ENCODE peak calls at places on chromosomes 13 and 19, in nine cellular contexts. E is cardiac muscle cell, H is left ventricle myocardium inferior, N is lung, G is keratinocyte, Z is Panc1, X is pancreas, C is OCI-LY7, A is Peyer's patch. J is an unnamed sample. For H3K9me3, the result is how much of the 10 kb centered on the place peaks cover.

GRCh38 chr19:13807421-13808021 is 12.3 kb downstream of the ZSWIM4 start:
- DNase-seq in A (no peak), N (no peak), E (no peak), G (no peak), Z (no peak), H (no peak), X (no peak), C (no peak), J (no peak)

GRCh38 chr19:44692379-44692721 is 6.6 kb upstream of the CEACAM16 start:
- DNase-seq in E (no peak), Z (no peak), N (no peak), G (no peak), A (no peak), H (no peak), C (no peak), X (no peak), J (no peak)

GRCh38 chr13:43804461-43805070 is 17.8 kb upstream of the ENOX1 start:
- DNase-seq in C (peak), E (peak), N (no peak), H (no peak), X (no peak), G (no peak), Z (peak), A (no peak), J (peak)

GRCh38 chr19:5798244-5798643 is 6.6 kb upstream of the NRTN start:
- DNase-seq in E (no peak), H (no peak), X (no peak), N (no peak), C (no peak), G (no peak), A (no peak), Z (no peak), J (no peak)

GRCh38 chr19:9621156-9622037 is at the start of gene ZNF561:
- DNase-seq in E (peak), X (peak), H (peak), G (peak), A (peak), Z (no peak), C (peak), N (peak), J (peak)

GRCh38 chr19:47713046-47714021 is at the start of gene EHD2:
- DNase-seq in N (peak), X (peak), Z (no peak), A (peak), G (no peak), H (peak), C (no peak), E (peak), J (no peak)

GRCh38 chr13:26983533-26984315 is 187.9 kb downstream of the USP12 start:
- DNase-seq in Z (no peak), X (no peak), C (no peak), G (no peak), H (no peak), A (no peak), E (no peak), N (no peak), J (no peak)

GRCh38 chr19:21202865-21203494 is 61.1 kb downstream of the ZNF431 start:
- DNase-seq in G (no peak), A (no peak), N (no peak), H (no peak), E (peak), C (peak), Z (peak), X (peak), J (peak)

GRCh38 chr13:55999709-56000108 is 1141.0 kb upstream of the PRR20A start:
- DNase-seq in N (no peak), X (no peak), E (no peak), Z (no peak), A (no peak), C (no peak), H (no peak), G (no peak), J (no peak)

GRCh38 chr19:55270172-55270942 is 9.6 kb downstream of the HSPBP1 start:
- DNase-seq in E (no peak), G (no peak), C (no peak), H (no peak), N (no peak), X (no peak), A (no peak), Z (no peak), J (no peak)

GRCh38 chr19:36140289-36141038 is 598 bp downstream of the CAPNS1 start:
- DNase-seq in X (peak), Z (no peak), C (peak), N (peak), E (peak), A (no peak), G (no peak), H (peak), J (peak)

GRCh38 chr13:46796129-46796514 is 839 bp downstream of the ESD start:
- DNase-seq in Z (no peak), G (no peak), E (no peak), X (no peak), A (no peak), C (no peak), H (no peak), N (no peak), J (no peak)

GRCh38 chr19:49570997-49571676 is 9.2 kb downstream of the NOSIP start:
- DNase-seq in H (no peak), Z (no peak), G (no peak), N (no peak), E (no peak), C (peak), A (no peak), X (no peak), J (no peak)

GRCh38 chr19:49570138-49570856 is 10.1 kb downstream of the NOSIP start:
- DNase-seq in X (peak), G (no peak), H (no peak), Z (no peak), A (no peak), C (peak), E (peak), N (peak), J (peak)

GRCh38 chr19:49566302-49566701 is 14.1 kb downstream of the NOSIP start:
- DNase-seq in G (no peak), E (no peak), H (no peak), N (no peak), A (no peak), Z (no peak), C (no peak), X (no peak), J (peak)

GRCh38 chr19:49565261-49565660 is 15.1 kb downstream of the NOSIP start:
- DNase-seq in A (no peak), N (no peak), X (no peak), Z (no peak), C (no peak), G (no peak), H (no peak), E (peak), J (no peak)

GRCh38 chr19:49567722-49568454 is 12.5 kb downstream of the NOSIP start:
- DNase-seq in E (peak), X (no peak), A (no peak), Z (no peak), G (no peak), H (no peak), N (no peak), C (no peak), J (no peak)
- H3K4me3 ChIP-seq in E (no peak), X (no peak), A (no peak), Z (no peak), G (no peak), H (no peak), N (no peak), C (no peak), J (no peak)

GRCh38 chr13:73449258-73449657 is 390.5 kb downstream of the KLF5 start:
- DNase-seq in G (no peak), H (no peak), Z (no peak), E (no peak), X (no peak), A (no peak), C (no peak), N (no peak), J (no peak)

GRCh38 chr13:73450583-73450982 is 391.8 kb downstream of the KLF5 start:
- DNase-seq in N (no peak), E (no peak), Z (no peak), G (no peak), C (no peak), A (no peak), H (no peak), X (no peak), J (no peak)

GRCh38 chr13:73451120-73452029 is 392.6 kb downstream of the KLF5 start:
- DNase-seq in A (no peak), N (no peak), H (no peak), G (no peak), C (no peak), Z (no peak), E (no peak), X (no peak), J (no peak)
- H3K9me3 ChIP-seq in A (under half), N (under half), H (under half), G (under half), C (under half), Z (under half), E (under half), X (under half), J (under half)

DNA sequence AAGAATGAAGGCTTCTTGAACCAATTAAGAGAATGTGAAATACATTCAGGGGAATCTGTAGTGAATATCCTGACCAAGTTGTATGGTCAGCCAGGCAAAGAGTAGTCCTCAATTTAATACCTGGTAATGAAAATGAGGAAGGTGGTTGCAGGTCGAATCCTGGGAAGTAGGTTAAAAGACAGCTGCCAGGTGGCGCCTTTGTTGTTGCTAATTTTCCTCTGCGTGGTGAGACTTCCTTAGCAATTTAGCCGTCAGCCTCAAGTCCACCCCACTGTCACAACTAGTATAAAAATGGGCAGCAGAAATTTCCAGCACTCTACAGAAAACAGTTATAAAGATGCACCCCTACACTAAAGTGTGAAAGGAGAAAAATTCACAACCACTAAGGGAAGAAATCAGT is 235.7 kb downstream of the NHLRC3 start:
- DNase-seq in G (no peak), N (no peak), C (peak), H (no peak), X (no peak), E (peak), Z (no peak), A (no peak), J (peak)
- TF ChIP-seq CTCF in G (peak), N (peak), C (peak), H (peak), X (no peak), E (peak), Z (peak), A (peak), J (no peak)

DNA sequence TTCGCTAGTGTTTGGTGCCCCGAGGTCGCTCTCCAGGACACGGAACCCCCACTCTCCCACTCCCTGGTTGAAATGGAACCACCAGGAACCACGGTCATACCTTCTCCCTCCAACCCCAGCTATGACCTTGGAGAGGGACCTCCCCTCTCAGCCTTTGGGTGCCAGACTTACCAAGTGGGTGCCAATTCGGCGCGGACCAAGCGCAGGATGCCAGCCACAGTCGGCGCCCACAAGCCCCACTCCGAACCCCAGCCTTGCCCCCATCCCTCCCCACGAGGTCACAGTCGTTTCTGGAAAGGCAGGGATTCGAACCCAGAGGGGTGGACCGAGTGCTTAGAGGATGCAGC is 910 bp downstream of the PDE4C start:
- DNase-seq in G (no peak), X (no peak), E (no peak), A (no peak), C (no peak), H (no peak), Z (no peak), N (no peak), J (no peak)
- H3K4me3 ChIP-seq in G (no peak), X (no peak), E (no peak), A (no peak), C (no peak), H (peak), Z (no peak), N (no peak), J (no peak)

GRCh38 chr19:18603958-18604819 is 2.4 kb downstream of the CRLF1 start:
- DNase-seq in H (no peak), E (no peak), C (no peak), N (no peak), G (no peak), X (no peak), Z (no peak), A (no peak), J (no peak)
- H3K9me3 ChIP-seq in H (under half), E (under half), C (under half), N (under half), G (under half), X (under half), Z (under half), A (under half), J (under half)

J was measured in PC-9.